ENCODE peak calls at places on chromosome 20, in ten cellular contexts. T is NCI-H2029; M is activated CD4-positive, CD25-positive, alpha-beta regulatory T cell; V is hepatic stellate cell; D is uterus; L is NCI-H2107; Y is NCI-H187; B is OCI-LY7; W is stimulated activated CD8-positive, alpha-beta memory T cell treated with anti-CD3 and anti-CD28 coated beads, Interleukin-7, amount 100 ng/mL, for 4 hours; A is thoracic aorta. X is an unnamed sample.

GRCh38 chr20:38143238-38143645 is 21.8 kb downstream of the TGM2 start:
- DNase-seq in T (no peak), M (no peak), V (peak), D (no peak), L (no peak), Y (no peak), B (no peak), W (no peak), A (no peak), X (no peak)

GRCh38 chr20:10665791-10666190 is 8.0 kb downstream of the JAG1 start:
- DNase-seq in T (no peak), M (no peak), V (no peak), D (peak), L (no peak), Y (no peak), B (no peak), W (no peak), A (no peak), X (no peak)

GRCh38 chr20:5767493-5768098 is 17.4 kb downstream of the SHLD1 start:
- DNase-seq in T (no peak), M (no peak), V (no peak), D (no peak), L (no peak), Y (no peak), B (no peak), W (no peak), A (no peak), X (no peak)

GRCh38 chr20:20761302-20761701 is 48.9 kb upstream of the RALGAPA2 start:
- DNase-seq in T (no peak), M (no peak), V (no peak), D (no peak), L (no peak), Y (no peak), B (no peak), W (no peak), A (no peak), X (no peak)

GRCh38 chr20:37948956-37949355 is 46.0 kb downstream of the VSTM2L start:
- DNase-seq in T (no peak), M (no peak), V (no peak), D (no peak), L (no peak), Y (no peak), B (no peak), W (no peak), A (no peak), X (no peak)

GRCh38 chr20:12575352-12576095 is 433.2 kb upstream of the SPTLC3 start:
- DNase-seq in T (peak), M (no peak), V (no peak), D (peak), L (no peak), Y (no peak), B (no peak), W (no peak), A (no peak), X (no peak)

GRCh38 chr20:50188879-50189680 is 1.6 kb upstream of the CEBPB start:
- DNase-seq in T (no peak), M (no peak), V (no peak), D (no peak), L (no peak), Y (no peak), B (no peak), W (no peak), A (no peak), X (no peak)

GRCh38 chr20:46230811-46231282 is 77.5 kb downstream of the CDH22 start:
- DNase-seq in T (no peak), M (no peak), V (peak), D (no peak), L (no peak), Y (no peak), B (peak), W (no peak), A (no peak), X (peak)

GRCh38 chr20:36461600-36462439 is 79.5 kb upstream of the MYL9 start:
- DNase-seq in T (peak), M (peak), V (no peak), D (peak), L (no peak), Y (no peak), B (peak), W (peak), A (no peak), X (peak)

GRCh38 chr20:41072099-41072798 is 43.6 kb downstream of the TOP1 start:
- DNase-seq in T (no peak), M (no peak), V (peak), D (peak), L (no peak), Y (no peak), B (no peak), W (no peak), A (peak), X (peak)

GRCh38 chr20:34396408-34396807 is 33.3 kb downstream of the ITCH start:
- DNase-seq in T (no peak), M (no peak), V (no peak), D (no peak), L (no peak), Y (peak), B (no peak), W (no peak), A (no peak), X (no peak)

GRCh38 chr20:4683261-4683660 is 38.4 kb upstream of the PRND start:
- DNase-seq in T (no peak), M (no peak), V (no peak), D (no peak), L (no peak), Y (no peak), B (no peak), W (no peak), A (no peak), X (no peak)

GRCh38 chr20:47298624-47299023 is 57.9 kb downstream of the ZMYND8 start:
- DNase-seq in T (no peak), M (no peak), V (no peak), D (no peak), L (no peak), Y (no peak), B (no peak), W (no peak), A (no peak), X (no peak)

GRCh38 chr20:44115762-44116644 is 71.0 kb downstream of the JPH2 start:
- DNase-seq in T (no peak), M (no peak), V (no peak), D (no peak), L (no peak), Y (no peak), B (no peak), W (no peak), A (no peak), X (no peak)

GRCh38 chr20:51094221-51094620 is 71.3 kb upstream of the KCNG1 start:
- DNase-seq in T (no peak), M (no peak), V (no peak), D (no peak), L (no peak), Y (no peak), B (no peak), W (no peak), A (no peak), X (no peak)

GRCh38 chr20:31956556-31957220 is 4.8 kb upstream of the PDRG1 start:
- DNase-seq in T (no peak), M (no peak), V (no peak), D (no peak), L (no peak), Y (no peak), B (no peak), W (no peak), A (no peak), X (no peak)

GRCh38 chr20:17613328-17614175 is 43.7 kb downstream of the DSTN start:
- DNase-seq in T (no peak), M (no peak), V (peak), D (no peak), L (no peak), Y (no peak), B (no peak), W (no peak), A (no peak), X (no peak)

GRCh38 chr20:63009988-63010769 is 3.4 kb upstream of the BHLHE23 start:
- DNase-seq in T (peak), M (peak), V (no peak), D (no peak), L (peak), Y (peak), B (no peak), W (peak), A (no peak), X (no peak)

GRCh38 chr20:54044156-54044555 is 26.2 kb downstream of the BCAS1 start:
- DNase-seq in T (no peak), M (no peak), V (no peak), D (peak), L (no peak), Y (no peak), B (no peak), W (no peak), A (no peak), X (peak)

GRCh38 chr20:54284928-54285704 is 77.2 kb downstream of the PFDN4 start:
- DNase-seq in T (no peak), M (no peak), V (no peak), D (no peak), L (no peak), Y (no peak), B (no peak), W (no peak), A (no peak), X (no peak)

GRCh38 chr20:37007898-37008649 is 56.6 kb upstream of the SAMHD1 start:
- DNase-seq in T (no peak), M (no peak), V (peak), D (no peak), L (no peak), Y (no peak), B (peak), W (no peak), A (no peak), X (peak)

GRCh38 chr20:62603907-62604785 is 38.2 kb upstream of the SLCO4A1 start:
- DNase-seq in T (no peak), M (no peak), V (no peak), D (no peak), L (peak), Y (no peak), B (no peak), W (no peak), A (no peak), X (no peak)

GRCh38 chr20:48631114-48632016 is 196.4 kb downstream of the PREX1 start:
- DNase-seq in T (no peak), M (no peak), V (peak), D (no peak), L (no peak), Y (no peak), B (no peak), W (no peak), A (no peak), X (peak)

X was measured in HCEC 1CT.